ENCODE peak calls at places on chromosomes 11 and 22, in six cellular contexts. N is colonic mucosa, Y is IMR-90, B is adipocyte, X is lower lobe of right lung, I is left ventricle myocardium inferior. R is an unnamed sample. For H3K4me1, the result is how much of the 10 kb centered on the place peaks cover.

GRCh38 chr11:76086713-76087635 is 119.3 kb downstream of the WNT11 start:
- DNase-seq in N (no peak), Y (peak), B (peak), X (no peak), I (no peak), R (no peak)

GRCh38 chr11:8757533-8757932 is 74.9 kb downstream of the RPL27A start:
- DNase-seq in N (no peak), Y (no peak), B (no peak), X (no peak), I (no peak), R (no peak)

GRCh38 chr22:49018601-49019000 is 809.1 kb downstream of the BRD1 start:
- DNase-seq in N (no peak), Y (no peak), B (no peak), X (no peak), I (no peak), R (no peak)

GRCh38 chr11:28835790-28836189 is 727.6 kb downstream of the METTL15 start:
- DNase-seq in N (no peak), Y (peak), B (peak), X (no peak), I (no peak), R (no peak)

GRCh38 chr11:64607381-64608259 is 16.6 kb downstream of the SLC22A12 start:
- DNase-seq in N (peak), Y (peak), B (no peak), X (no peak), I (no peak), R (peak)

GRCh38 chr11:12474871-12475270 is 97.5 kb downstream of the PARVA start:
- DNase-seq in N (no peak), Y (no peak), B (no peak), X (no peak), I (no peak), R (no peak)

GRCh38 chr11:69700278-69701140 is 3.3 kb downstream of the FGF19 start:
- DNase-seq in N (no peak), Y (peak), B (peak), X (peak), I (peak), R (peak)

GRCh38 chr22:47049078-47049609 is 286.7 kb downstream of the TBC1D22A start:
- DNase-seq in N (no peak), Y (no peak), B (no peak), X (peak), I (no peak), R (no peak)

GRCh38 chr11:74611369-74611861 is 19.0 kb downstream of the POLD3 start:
- DNase-seq in N (no peak), Y (peak), B (peak), X (no peak), I (no peak), R (no peak)

DNA sequence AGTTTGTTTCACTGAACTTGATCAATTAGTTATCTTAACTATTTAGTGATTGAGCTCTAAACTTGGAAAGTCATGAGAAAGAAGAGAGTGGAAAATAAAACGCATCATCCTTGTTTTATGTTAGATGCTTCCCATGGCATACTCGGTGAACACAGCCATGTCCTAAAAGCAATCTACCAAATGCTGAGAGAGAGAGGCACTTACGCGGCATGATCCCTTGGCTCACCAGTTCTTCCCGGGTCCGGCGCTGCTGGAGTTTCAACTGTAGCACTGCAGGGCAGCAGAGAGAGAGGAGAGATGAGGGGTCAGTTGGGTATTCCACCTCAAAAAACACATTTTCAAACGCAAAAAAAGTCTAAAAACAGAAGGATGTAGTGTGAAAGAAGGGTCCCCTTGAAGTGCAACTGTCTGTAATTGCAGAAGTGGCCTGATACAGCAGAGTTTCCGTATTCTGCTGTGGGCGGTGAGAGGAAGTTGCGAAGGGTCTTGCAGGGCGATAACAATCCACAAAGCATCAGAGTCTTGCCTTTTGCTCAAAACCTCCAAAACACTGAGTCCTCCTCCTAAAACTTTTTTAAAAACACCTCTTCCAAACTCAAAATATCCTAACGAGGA is 92.7 kb downstream of the SGSM3 start:
- DNase-seq in N (peak), Y (no peak), B (no peak), X (no peak), I (no peak), R (peak)
- H3K4me3 ChIP-seq in N (peak), Y (no peak), B (no peak), X (peak), I (peak), R (no peak)

DNA sequence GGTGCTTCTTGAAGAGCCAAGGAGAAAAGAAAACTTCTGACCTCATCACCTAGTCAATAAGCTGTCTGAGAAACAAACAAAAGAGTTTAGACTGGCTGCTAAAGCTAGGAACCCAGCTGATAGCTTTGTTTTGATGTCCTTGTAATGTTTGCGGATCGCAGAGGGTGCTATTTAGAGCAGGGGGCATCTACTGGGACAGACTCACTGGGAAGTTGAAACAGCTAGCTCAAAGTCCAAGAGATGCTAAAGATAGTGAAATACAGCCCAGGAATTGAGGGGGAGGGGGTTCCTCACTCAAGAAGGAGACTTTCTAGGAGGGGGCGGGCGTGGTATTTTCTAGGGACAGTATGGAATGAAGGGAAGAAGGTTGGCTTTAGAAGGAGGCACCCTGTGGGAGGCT is 18.9 kb downstream of the ZBTB16 start:
- DNase-seq in N (no peak), Y (no peak), B (no peak), X (no peak), I (no peak), R (no peak)
- H3K4me1 ChIP-seq in N (under half), Y (under half), B (half or more), X (half or more), I (half or more), R (half or more)

DNA sequence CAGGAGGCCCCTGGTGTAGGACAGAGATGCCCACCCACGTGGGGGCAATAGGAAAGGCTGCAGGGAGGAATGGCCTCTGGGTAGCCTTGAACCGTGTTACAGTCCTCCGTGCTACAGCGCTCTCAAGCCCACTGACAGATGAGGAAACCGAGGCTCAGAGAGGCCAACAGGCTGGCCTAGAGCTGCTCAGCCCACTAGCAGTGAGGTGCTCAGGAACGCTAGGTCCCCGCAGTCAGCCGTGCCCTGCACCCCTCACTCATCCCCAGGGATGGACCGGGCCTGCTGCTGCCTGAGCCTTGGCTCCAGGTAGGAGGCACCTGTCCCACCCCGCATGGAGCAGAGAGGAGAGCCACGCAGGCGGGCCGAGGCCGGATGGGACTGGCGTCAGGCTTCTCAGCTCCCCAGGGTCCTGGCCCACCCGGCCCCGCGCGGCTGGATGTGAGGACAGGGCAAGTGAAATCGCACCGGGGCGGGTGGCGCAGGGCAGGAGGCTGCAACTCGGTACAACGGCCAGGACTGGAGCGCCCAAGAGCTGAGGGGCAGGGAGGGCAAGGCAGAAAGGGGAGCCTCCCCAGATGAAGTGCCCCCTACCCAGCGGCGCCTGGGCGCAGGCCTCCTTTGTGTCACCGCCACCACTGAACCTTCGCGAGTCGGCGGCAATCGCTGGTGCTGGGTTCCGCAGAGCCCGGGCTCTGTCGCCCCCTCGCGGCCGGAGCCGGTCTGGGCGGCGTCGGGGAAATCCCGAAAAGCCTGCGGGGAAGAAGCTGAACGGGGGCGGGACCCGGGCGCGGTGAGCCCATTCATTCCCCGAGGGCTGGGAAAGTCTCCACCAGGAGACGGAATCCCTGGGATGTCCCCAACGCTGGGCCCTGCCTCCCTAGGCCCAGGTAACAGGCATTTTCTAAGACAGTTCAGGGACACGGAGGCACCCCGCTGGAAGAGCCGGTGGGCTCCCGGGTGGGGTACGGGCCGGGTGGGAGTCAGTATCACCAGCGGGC is 8.4 kb upstream of the SLC2A11 start:
- DNase-seq in N (peak), Y (peak), B (peak), X (peak), I (peak), R (peak)
- H3K4me3 ChIP-seq in N (no peak), Y (no peak), B (no peak), X (no peak), I (peak), R (no peak)

DNA sequence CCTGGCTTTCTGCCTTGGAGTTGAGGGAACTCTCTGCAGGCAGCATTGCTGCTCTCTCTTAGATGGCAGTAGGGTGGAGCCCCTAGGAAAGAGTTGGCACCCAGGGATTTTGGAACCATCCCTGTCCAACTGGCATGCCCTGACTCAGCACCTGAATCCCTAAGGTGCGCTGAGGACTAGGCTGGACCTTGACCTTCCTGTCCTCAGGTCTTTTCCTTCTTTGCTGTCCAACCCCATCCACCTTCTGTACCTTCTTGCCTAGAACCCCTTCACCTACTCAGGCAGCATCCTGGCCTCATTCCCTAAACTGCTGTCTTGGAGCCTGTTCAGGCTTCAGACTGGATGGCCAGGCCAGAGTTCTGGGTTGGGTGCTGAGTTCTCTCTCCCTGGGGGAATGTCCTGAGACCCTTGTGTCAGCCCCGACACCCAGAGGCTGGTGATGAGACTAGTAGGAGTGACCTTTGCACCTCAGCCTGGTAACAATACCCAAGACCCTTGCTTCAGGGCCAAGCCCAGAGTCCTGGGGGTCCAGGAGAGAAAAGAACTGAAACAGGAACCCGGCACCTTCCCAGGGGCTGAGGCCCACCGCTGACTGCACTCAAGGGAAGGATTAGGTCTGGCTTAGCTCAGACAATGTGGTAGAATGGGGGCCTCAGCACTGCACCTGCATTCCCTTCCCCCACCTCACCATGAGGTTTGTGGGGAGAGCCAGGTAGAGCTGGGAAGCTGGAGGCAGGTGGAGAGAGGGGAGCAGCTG is 2.6 kb upstream of the POLD4 start:
- DNase-seq in N (peak), Y (no peak), B (no peak), X (no peak), I (no peak), R (peak)
- H3K4me1 ChIP-seq in N (under half), Y (under half), B (half or more), X (half or more), I (half or more), R (half or more)

DNA sequence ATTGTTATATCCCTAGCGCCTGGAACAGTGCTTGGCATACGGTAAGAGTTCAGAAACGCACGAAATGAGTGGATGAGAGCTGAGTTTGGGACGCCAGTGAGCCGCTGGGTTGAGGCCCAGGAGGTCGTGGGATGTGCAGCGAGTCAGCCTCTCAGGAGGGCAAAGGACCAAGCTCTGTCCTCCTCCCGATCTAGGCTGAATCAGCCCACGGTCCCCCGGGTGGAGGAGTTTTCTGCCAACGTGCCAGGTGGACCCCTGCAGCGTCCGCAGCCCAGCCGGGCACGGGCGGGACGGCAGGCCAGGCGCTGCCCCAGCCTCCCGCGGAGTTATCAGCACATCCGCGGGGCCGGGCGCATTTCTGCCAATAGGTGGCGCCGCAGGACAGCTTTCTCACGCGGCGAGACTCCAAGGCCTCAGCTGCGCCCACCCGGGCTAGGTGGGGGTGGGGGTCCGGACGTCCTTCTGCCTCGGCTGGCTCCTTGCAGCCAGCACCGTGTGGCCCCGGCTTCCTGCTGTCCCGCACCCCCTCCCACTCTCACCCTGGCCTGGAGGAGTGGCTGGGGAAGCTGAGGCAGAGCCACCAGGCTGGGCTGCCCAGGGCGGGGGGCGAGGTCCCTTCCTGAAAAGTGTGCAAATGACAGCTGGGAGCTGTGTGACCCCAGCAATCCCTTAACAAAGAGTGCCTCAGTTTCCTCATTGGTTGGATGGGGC is 2.2 kb upstream of the RPS19BP1 start:
- DNase-seq in N (peak), Y (peak), B (peak), X (peak), I (peak), R (peak)
- H3K4me3 ChIP-seq in N (peak), Y (no peak), B (no peak), X (no peak), I (peak), R (no peak)

DNA sequence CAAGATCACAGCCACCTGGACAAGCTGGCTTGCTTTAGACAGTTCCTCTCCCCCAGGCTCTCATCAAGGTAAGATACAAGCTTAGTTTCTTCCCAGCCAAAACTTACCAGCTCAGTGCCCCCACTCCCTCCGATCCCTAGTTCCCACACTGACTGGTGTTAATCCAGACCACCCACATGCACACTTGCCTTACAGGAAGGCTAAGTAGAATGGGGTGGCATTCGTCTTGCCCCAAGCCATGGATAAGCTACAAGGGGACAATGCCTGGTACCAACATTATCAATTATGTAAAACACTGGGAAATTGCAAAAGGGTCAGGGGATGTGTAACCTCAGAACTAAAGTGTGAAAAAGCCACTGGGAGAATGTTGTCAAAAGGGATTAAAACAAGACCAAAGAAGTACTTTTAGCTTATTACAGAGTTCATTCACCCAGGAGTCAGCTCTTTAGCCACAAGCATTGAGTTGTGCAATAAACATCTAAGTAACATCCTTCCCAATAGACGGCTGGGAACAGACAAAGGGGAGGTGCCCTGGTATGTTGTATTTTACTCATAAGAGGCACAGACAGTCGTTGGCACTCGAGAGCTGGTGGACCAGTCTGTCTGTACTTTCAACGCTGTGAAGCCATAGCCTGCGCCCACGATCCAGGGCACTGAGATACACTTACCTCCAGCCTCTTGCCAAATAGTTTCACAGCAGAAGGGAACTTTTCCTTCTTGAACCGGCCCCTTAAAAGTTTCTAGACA is 1.1 kb downstream of the DHCR7 start:
- DNase-seq in N (peak), Y (peak), B (peak), X (no peak), I (no peak), R (peak)
- H3K4me1 ChIP-seq in N (under half), Y (under half), B (under half), X (under half), I (under half), R (under half)